ENCODE peak calls at places on chromosome 16, in seven cellular contexts. D is HTR-8/SVneo, E is astrocyte of the cerebellum, U is A172, K is aorta, B is astrocyte, X is tibial artery. W is an unnamed sample.

GRCh38 chr16:81809567-81809966 is 30.5 kb downstream of the PLCG2 start:
- DNase-seq in K (no peak), D (no peak), X (no peak), B (no peak), U (no peak), E (no peak), W (no peak)

GRCh38 chr16:29662729-29663019 is 373 bp upstream of the SPN start:
- DNase-seq in B (no peak), X (no peak), U (no peak), E (no peak), K (no peak), D (no peak), W (no peak)

GRCh38 chr16:4509420-4509819 is 29.2 kb downstream of the CDIP1 start:
- DNase-seq in B (no peak), K (peak; percentile 29), D (no peak), U (no peak), X (no peak), E (no peak), W (no peak)

GRCh38 chr16:88655733-88656281 is 5.0 kb upstream of the CYBA start:
- DNase-seq in E (no peak), U (peak; percentile 82), B (no peak), K (peak; percentile 38), X (no peak), D (no peak), W (no peak)

GRCh38 chr16:89164436-89164835 is 7.1 kb upstream of the CDH15 start:
- DNase-seq in E (no peak), U (no peak), X (no peak), D (no peak), K (no peak), B (no peak), W (no peak)

GRCh38 chr16:1493746-1494094 is 560 bp downstream of the TELO2 start:
- DNase-seq in K (peak; percentile 45), E (no peak), D (peak; percentile 18), B (no peak), X (no peak), U (peak; percentile 10), W (peak; percentile 55)

GRCh38 chr16:68760671-68761275 is 23.7 kb downstream of the CDH1 start:
- DNase-seq in K (no peak), B (peak; percentile 60), U (peak; percentile 95), E (no peak), X (no peak), D (peak; percentile 93), W (peak; percentile 58)

GRCh38 chr16:86517652-86518258 is 7.4 kb downstream of the FOXF1 start:
- DNase-seq in K (peak; percentile 71), X (peak; percentile 81), E (peak; percentile 54), U (peak; percentile 57), B (no peak), D (peak; percentile 82), W (peak; percentile 85)

GRCh38 chr16:47853635-47854034 is 302.2 kb downstream of the ABCC12 start:
- DNase-seq in K (no peak), B (no peak), E (no peak), D (no peak), X (no peak), U (no peak), W (no peak)

GRCh38 chr16:5056347-5056746 is 9.4 kb downstream of the C16orf89 start:
- DNase-seq in K (no peak), E (no peak), D (no peak), B (no peak), X (no peak), U (no peak), W (no peak)

GRCh38 chr16:28260193-28260592 is 32.1 kb upstream of the SBK1 start:
- DNase-seq in D (no peak), E (no peak), U (peak; percentile 13), X (no peak), K (no peak), B (peak; percentile 10), W (no peak)

GRCh38 chr16:4345439-4346204 is 5.5 kb downstream of the PAM16 start:
- DNase-seq in B (no peak), U (no peak), D (no peak), E (no peak), K (no peak), X (no peak), W (no peak)

GRCh38 chr16:75224683-75225082 is 5.9 kb downstream of the CTRB1 start:
- DNase-seq in B (no peak), E (no peak), U (no peak), D (no peak), X (peak; percentile 66), K (no peak), W (no peak)